ENCODE peak calls at places on chromosomes 12 and 14, in four cellular contexts. Q is HFF-Myc, V is mucosa of descending colon, I is WTC11. O is an unnamed sample.

GRCh38 chr14:99731536-99732435 is 47.7 kb downstream of the CYP46A1 start:
- DNase-seq in V (peak), Q (no peak), I (peak), O (no peak)

GRCh38 chr14:58697266-58697926 is 59.6 kb downstream of the DACT1 start:
- DNase-seq in I (no peak), V (no peak), Q (no peak), O (no peak)

GRCh38 chr12:4272976-4273650 is 449 bp upstream of the CCND2 start:
- DNase-seq in V (no peak), I (no peak), Q (no peak), O (peak)

GRCh38 chr12:54421175-54421872 is 2.3 kb upstream of the ITGA5 start:
- DNase-seq in Q (no peak), I (peak), V (no peak), O (no peak)

GRCh38 chr12:12608557-12608957 is 3.1 kb upstream of the CREBL2 start:
- DNase-seq in I (no peak), Q (no peak), V (no peak), O (no peak)

GRCh38 chr14:34111505-34111904 is 160.6 kb upstream of the EGLN3 start:
- DNase-seq in V (no peak), I (no peak), Q (no peak), O (no peak)

GRCh38 chr12:113170926-113171325 is 14.4 kb downstream of the DDX54 start:
- DNase-seq in I (no peak), V (no peak), Q (no peak), O (no peak)

GRCh38 chr12:130286041-130286440 is 51.6 kb upstream of the PIWIL1 start:
- DNase-seq in V (no peak), Q (no peak), I (no peak), O (no peak)

GRCh38 chr12:100724071-100724470 is 70.5 kb upstream of the ANO4 start:
- DNase-seq in Q (no peak), V (no peak), I (no peak), O (no peak)

GRCh38 chr12:1812650-1813302 is 7.6 kb upstream of the LRTM2 start:
- DNase-seq in I (no peak), V (no peak), Q (no peak), O (no peak)

GRCh38 chr14:54333511-54333910 is 63.3 kb upstream of the CDKN3 start:
- DNase-seq in V (no peak), Q (no peak), I (no peak), O (peak)

GRCh38 chr12:25208554-25208953 is 13.5 kb downstream of the ETFRF1 start:
- DNase-seq in V (no peak), Q (no peak), I (no peak), O (no peak)

GRCh38 chr12:93699271-93700141 is 22.3 kb downstream of the CRADD start:
- DNase-seq in Q (no peak), V (no peak), I (no peak), O (no peak)

GRCh38 chr14:68124050-68124449 is 304.5 kb downstream of the RAD51B start:
- DNase-seq in I (no peak), V (no peak), Q (no peak), O (no peak)

GRCh38 chr12:55142896-55143870 is 17.0 kb downstream of the OR9K2 start:
- DNase-seq in Q (peak), I (peak), V (no peak), O (no peak)

GRCh38 chr14:96362071-96362964 is 823 bp downstream of the ATG2B start:
- DNase-seq in I (peak), V (no peak), Q (no peak), O (no peak)

GRCh38 chr14:21852061-21852664 is 178.5 kb upstream of the OR4E1 start:
- DNase-seq in I (peak), V (no peak), Q (no peak), O (no peak)

GRCh38 chr14:22047105-22047504 is 373.5 kb upstream of the OR4E1 start:
- DNase-seq in Q (no peak), V (no peak), I (no peak), O (no peak)

GRCh38 chr14:73295198-73295796 is 58.0 kb downstream of the PAPLN start:
- DNase-seq in I (no peak), V (no peak), Q (peak), O (no peak)

GRCh38 chr12:76878045-76878898 is 547 bp downstream of the CSRP2 start:
- DNase-seq in I (peak), V (no peak), Q (no peak), O (no peak)

GRCh38 chr12:76863005-76863670 is 15.7 kb downstream of the CSRP2 start:
- DNase-seq in Q (peak), I (no peak), V (no peak), O (no peak)

GRCh38 chr14:77543637-77544334 is 45.2 kb upstream of the ISM2 start:
- DNase-seq in I (no peak), Q (no peak), V (no peak), O (no peak)

DNA sequence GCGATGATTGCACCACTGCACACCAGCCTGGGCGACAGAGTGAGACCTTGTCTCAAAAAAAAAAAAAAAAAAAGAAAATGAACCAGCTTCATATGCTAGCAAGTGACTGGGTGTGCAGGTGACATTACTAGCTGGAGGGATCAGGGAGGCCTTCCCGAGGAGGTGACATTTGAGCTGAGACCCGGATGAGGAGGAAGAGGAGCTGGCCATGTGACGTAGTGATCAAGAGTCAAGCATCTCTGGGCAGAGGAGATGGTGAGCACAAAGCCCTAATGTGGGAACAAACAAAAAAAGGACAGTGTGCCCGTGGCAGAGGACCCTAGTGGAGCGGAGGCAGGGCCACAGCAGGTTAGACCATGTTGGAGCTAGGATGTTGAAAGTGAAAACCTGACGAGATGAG is 3.5 kb upstream of the PTPN6 start:
- DNase-seq in Q (no peak), I (no peak), V (peak), O (no peak)
- TF ChIP-seq CTCF in Q (no peak), I (no peak), V (no peak), O (no peak)

DNA sequence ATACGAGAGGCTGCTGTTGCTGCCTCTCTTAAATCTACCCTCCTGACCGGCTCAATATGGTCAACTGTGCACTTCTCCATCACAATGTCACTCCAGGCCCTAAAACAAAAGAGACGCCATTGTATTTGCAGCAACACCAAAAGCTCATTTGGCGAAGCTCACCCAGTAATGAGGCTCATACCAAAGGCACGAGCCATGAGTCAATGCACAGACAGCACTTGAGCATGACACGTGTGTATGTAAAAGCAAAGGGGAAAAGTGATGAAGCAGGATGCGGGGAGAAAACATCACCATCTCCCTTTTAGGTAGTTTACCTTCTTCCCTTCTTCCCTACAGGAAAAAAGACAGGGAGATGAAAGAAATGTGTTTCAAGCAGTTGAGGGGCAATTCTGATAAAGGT is 150.3 kb downstream of the FOXN3 start:
- DNase-seq in Q (no peak), I (no peak), V (no peak), O (no peak)
- TF ChIP-seq CTCF in Q (no peak), I (no peak), V (no peak), O (no peak)

GRCh38 chr12:115790526-115790925 is 487.0 kb downstream of the MED13L start:
- DNase-seq in Q (no peak), V (no peak), I (no peak), O (no peak)

GRCh38 chr12:115791331-115791730 is 486.2 kb downstream of the MED13L start:
- DNase-seq in I (no peak), V (no peak), Q (no peak), O (no peak)

GRCh38 chr12:115785548-115785947 is 491.9 kb downstream of the MED13L start:
- DNase-seq in V (no peak), I (peak), Q (no peak), O (no peak)
- TF ChIP-seq CTCF in V (no peak), I (no peak), Q (peak), O (no peak)

DNA sequence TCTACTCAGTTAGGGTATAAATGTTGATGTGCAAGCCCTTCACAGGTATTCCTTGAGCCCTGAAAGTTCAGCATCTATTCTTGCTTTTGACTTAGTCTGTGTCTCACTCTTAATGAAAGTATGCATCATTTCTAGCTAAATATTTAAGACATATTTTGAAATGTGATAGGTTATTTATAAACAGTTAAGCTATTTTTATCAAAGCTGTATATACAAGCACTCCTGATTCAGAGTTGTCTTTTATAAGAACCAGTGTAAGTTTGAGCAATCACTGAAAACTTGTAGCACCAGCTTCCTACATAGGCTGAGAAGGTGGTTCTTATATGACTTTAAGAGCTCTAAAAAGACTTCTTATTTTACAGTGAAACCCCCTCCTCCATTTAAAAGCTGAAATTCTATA is 98.6 kb downstream of the MYF5 start:
- DNase-seq in Q (no peak), V (no peak), I (no peak), O (no peak)
- TF ChIP-seq CTCF in Q (no peak), V (no peak), I (no peak), O (no peak)